ENCODE peak calls at places on chromosomes 4 and X, in eight cellular contexts. Q, F, S, E, H, O, M and K are unnamed samples.

GRCh38 chr4:5618051-5619010 is 90.0 kb downstream of the EVC2 start:
- DNase-seq in Q (no peak), F (no peak), S (no peak), E (no peak), H (no peak), O (no peak), M (no peak), K (no peak)

GRCh38 chrX:153882086-153882498 is 3.9 kb downstream of the L1CAM start:
- DNase-seq in Q (no peak), F (no peak), S (no peak), E (no peak), H (no peak), O (no peak), M (no peak), K (no peak)

GRCh38 chr4:85741921-85742591 is 267.1 kb downstream of the ARHGAP24 start:
- DNase-seq in Q (no peak), F (no peak), S (no peak), E (no peak), H (no peak), O (no peak), M (no peak), K (no peak)

GRCh38 chr4:168866635-168867034 is 143.4 kb downstream of the CBR4 start:
- DNase-seq in Q (no peak), F (no peak), S (no peak), E (no peak), H (no peak), O (no peak), M (no peak), K (no peak)

GRCh38 chr4:143406523-143406922 is 69.8 kb downstream of the GAB1 start:
- DNase-seq in Q (no peak), F (no peak), S (peak), E (peak), H (no peak), O (peak), M (no peak), K (no peak)

GRCh38 chr4:171650543-171650942 is 162.7 kb upstream of the GALNTL6 start:
- DNase-seq in Q (no peak), F (no peak), S (no peak), E (no peak), H (no peak), O (no peak), M (no peak), K (no peak)

GRCh38 chrX:110985470-110985869 is 110.5 kb upstream of the PAK3 start:
- DNase-seq in Q (no peak), F (no peak), S (no peak), E (no peak), H (no peak), O (no peak), M (no peak), K (no peak)

GRCh38 chr4:112589207-112589606 is 47.5 kb downstream of the ZGRF1 start:
- DNase-seq in Q (no peak), F (no peak), S (no peak), E (peak), H (peak), O (no peak), M (no peak), K (no peak)

GRCh38 chr4:20393486-20394100 is 141.9 kb downstream of the SLIT2 start:
- DNase-seq in Q (no peak), F (no peak), S (no peak), E (peak), H (no peak), O (no peak), M (no peak), K (no peak)

GRCh38 chr4:133402616-133403015 is 253.5 kb downstream of the PCDH10 start:
- DNase-seq in Q (no peak), F (no peak), S (no peak), E (no peak), H (no peak), O (no peak), M (no peak), K (no peak)

GRCh38 chr4:159193256-159193655 is 90.4 kb downstream of the RAPGEF2 start:
- DNase-seq in Q (no peak), F (no peak), S (no peak), E (no peak), H (no peak), O (no peak), M (no peak), K (no peak)

GRCh38 chr4:114890773-114891172 is 222.6 kb downstream of the NDST4 start:
- DNase-seq in Q (no peak), F (no peak), S (no peak), E (no peak), H (no peak), O (no peak), M (no peak), K (no peak)

GRCh38 chr4:129641179-129641578 is 545.2 kb downstream of the C4orf33 start:
- DNase-seq in Q (no peak), F (peak), S (no peak), E (peak), H (peak), O (peak), M (no peak), K (peak)

GRCh38 chr4:48483006-48483776 is at the start of gene SLC10A4:
- DNase-seq in Q (no peak), F (no peak), S (no peak), E (no peak), H (no peak), O (no peak), M (no peak), K (peak)

GRCh38 chr4:170259631-170260153 is 169.9 kb upstream of the AADAT start:
- DNase-seq in Q (peak), F (peak), S (peak), E (peak), H (peak), O (peak), M (no peak), K (peak)

GRCh38 chrX:26845051-26845450 is 618.1 kb downstream of the PPP4R3C start:
- DNase-seq in Q (no peak), F (no peak), S (no peak), E (peak), H (no peak), O (no peak), M (no peak), K (no peak)

GRCh38 chrX:46573896-46574336 is 351 bp downstream of the CHST7 start:
- DNase-seq in Q (peak), F (no peak), S (peak), E (peak), H (no peak), O (peak), M (peak), K (peak)

GRCh38 chr4:145781306-145781705 is 101.4 kb downstream of the C4orf51 start:
- DNase-seq in Q (no peak), F (no peak), S (no peak), E (no peak), H (no peak), O (no peak), M (no peak), K (no peak)

GRCh38 chrX:49186125-49187027 is at the start of gene PRICKLE3:
- DNase-seq in Q (peak), F (no peak), S (peak), E (peak), H (no peak), O (peak), M (no peak), K (peak)

GRCh38 chr4:15065516-15065915 is 63.2 kb downstream of the CPEB2 start:
- DNase-seq in Q (no peak), F (no peak), S (no peak), E (no peak), H (no peak), O (no peak), M (no peak), K (no peak)

GRCh38 chr4:160247091-160247656 is 1144.3 kb downstream of the RAPGEF2 start:
- DNase-seq in Q (no peak), F (no peak), S (no peak), E (no peak), H (no peak), O (no peak), M (no peak), K (no peak)

GRCh38 chr4:122218762-122219161 is 66.6 kb downstream of the BLTP1 start:
- DNase-seq in Q (no peak), F (no peak), S (no peak), E (peak), H (no peak), O (no peak), M (no peak), K (no peak)

GRCh38 chr4:3783691-3784306 is 17.6 kb downstream of the ADRA2C start:
- DNase-seq in Q (no peak), F (no peak), S (no peak), E (no peak), H (no peak), O (no peak), M (no peak), K (no peak)
- TF ChIP-seq CTCF in Q (no peak), F (peak), S (peak), E (no peak), H (peak), O (no peak), M (no peak), K (peak)

DNA sequence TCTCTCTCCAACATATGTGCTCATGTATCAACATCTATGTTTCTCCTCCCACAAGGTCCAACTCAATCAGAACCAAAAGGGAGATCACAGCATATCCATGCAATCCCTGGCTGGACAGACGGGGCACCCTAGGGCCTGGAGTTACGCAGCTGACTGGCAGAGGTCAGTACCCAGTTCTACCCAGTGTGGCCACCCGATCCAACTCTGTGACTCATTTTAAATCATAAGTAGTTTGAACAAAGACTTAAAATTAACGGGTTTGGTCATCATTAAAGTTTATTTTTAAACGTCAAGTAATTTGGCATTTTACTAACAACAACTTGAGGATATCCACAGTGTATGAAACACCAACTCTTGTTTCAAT is 59.5 kb downstream of the APBB2 start:
- DNase-seq in Q (no peak), F (no peak), S (no peak), E (peak), H (no peak), O (no peak), M (no peak), K (no peak)
- TF ChIP-seq CTCF in Q (no peak), F (no peak), S (no peak), E (no peak), H (no peak), O (no peak), M (no peak), K (no peak)

DNA sequence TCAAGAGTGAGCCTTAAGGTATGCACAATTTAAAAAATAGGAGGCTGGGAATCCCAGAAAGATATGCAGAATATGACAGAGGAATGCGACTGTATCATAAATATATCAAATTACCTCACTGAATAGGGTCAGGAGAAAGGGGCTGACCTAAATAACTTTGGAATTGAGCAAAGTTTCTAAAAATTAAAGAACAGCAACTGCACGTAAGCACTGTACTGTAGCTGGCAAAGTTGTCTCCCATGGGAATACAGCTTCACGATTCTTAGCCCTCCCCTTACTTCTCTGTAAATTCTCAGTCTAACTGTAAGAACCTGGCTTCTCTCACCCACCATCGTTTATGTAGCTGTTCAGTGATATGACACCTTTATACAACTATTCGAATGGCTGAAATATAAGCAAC is 397.3 kb upstream of the ZFP42 start:
- DNase-seq in Q (no peak), F (no peak), S (no peak), E (peak), H (no peak), O (no peak), M (no peak), K (no peak)
- TF ChIP-seq CTCF in Q (no peak), F (no peak), S (no peak), E (no peak), H (no peak), O (no peak), M (no peak), K (no peak)

DNA sequence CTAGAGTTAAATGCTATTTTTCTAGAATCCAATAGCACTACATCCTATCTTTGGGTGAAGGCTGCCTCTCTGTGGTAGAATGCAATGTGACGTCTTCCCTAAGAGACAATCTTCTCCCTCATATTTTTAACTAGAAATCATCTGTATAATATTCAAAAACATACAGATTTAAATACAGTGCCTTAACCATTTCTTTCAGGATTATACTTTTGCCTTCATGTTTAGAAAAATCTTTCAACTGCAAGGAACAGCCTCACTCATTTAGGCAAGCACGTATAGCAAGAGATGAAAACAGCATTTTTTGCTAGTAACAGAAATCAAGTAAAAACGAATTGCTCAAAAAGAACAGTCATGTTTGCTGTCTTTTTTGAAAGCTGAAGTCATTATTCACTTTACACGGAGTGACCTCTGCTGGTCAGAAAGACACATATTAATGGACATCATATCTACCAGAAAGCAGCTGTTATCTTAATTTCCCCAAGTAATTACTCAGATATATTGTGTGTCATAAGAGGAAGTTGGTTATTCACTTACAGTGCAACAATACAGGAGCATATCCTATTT is 422.3 kb downstream of the STPG2 start:
- DNase-seq in Q (no peak), F (no peak), S (no peak), E (peak), H (no peak), O (no peak), M (no peak), K (no peak)
- TF ChIP-seq CTCF in Q (no peak), F (no peak), S (no peak), E (peak), H (no peak), O (no peak), M (no peak), K (peak)

DNA sequence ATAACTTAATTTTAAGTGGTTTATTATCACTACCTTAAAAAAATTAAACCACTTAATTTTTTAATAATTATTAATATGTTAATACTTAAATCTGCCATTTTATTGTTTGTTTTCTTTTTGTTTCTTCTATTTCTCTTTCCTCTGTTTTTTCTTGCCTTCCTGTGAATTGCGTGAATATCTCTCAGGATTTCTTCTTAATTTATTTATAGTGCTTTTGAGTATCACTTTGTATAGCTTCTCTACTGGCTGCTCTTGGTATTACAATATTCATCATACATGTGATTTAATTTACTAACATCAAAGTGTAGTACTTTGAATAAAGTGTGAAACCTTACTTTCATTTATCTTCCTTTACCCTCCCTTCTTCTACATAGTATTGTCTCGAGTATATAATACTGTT is 349.5 kb upstream of the CPXCR1 start:
- DNase-seq in Q (no peak), F (no peak), S (no peak), E (no peak), H (no peak), O (no peak), M (no peak), K (no peak)
- TF ChIP-seq CTCF in Q (no peak), F (no peak), S (no peak), E (no peak), H (no peak), O (no peak), M (no peak), K (peak)

DNA sequence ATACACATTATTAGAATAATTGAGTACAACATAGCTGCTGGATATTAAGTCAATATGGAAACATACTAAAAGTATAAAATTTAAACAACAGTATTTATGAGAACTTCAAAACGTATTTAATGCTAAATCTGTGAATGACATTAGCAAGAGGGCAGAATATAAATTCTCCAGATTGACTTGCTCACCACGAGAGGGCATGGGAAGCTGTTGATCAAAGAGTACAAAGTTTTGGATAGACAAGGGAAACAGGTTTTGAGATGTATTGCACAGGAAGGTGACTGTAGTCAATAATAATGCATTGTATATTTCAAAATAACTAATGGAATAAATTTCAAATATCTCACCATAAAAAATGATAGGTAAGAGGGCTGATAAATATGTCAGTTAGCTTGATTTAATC is 768.2 kb downstream of the CENPC start:
- DNase-seq in Q (no peak), F (no peak), S (no peak), E (no peak), H (no peak), O (no peak), M (no peak), K (no peak)
- TF ChIP-seq CTCF in Q (no peak), F (no peak), S (no peak), E (no peak), H (no peak), O (no peak), M (no peak), K (no peak)

GRCh38 chrX:12702509-12703091 is 88.6 kb upstream of the PRPS2 start:
- DNase-seq in Q (no peak), F (no peak), S (no peak), E (peak), H (no peak), O (no peak), M (no peak), K (no peak)
- TF ChIP-seq CTCF in Q (no peak), F (peak), S (no peak), E (peak), H (peak), O (no peak), M (no peak), K (peak)

GRCh38 chrX:135193740-135194139 is 22.5 kb upstream of the CT55 start:
- DNase-seq in Q (no peak), F (no peak), S (no peak), E (no peak), H (no peak), O (no peak), M (no peak), K (no peak)

GRCh38 chrX:135200297-135200696 is 29.1 kb upstream of the CT55 start:
- DNase-seq in Q (no peak), F (no peak), S (no peak), E (no peak), H (no peak), O (no peak), M (no peak), K (no peak)

GRCh38 chrX:135191838-135192237 is 20.6 kb upstream of the CT55 start:
- DNase-seq in Q (no peak), F (no peak), S (no peak), E (no peak), H (no peak), O (no peak), M (no peak), K (no peak)

DNA sequence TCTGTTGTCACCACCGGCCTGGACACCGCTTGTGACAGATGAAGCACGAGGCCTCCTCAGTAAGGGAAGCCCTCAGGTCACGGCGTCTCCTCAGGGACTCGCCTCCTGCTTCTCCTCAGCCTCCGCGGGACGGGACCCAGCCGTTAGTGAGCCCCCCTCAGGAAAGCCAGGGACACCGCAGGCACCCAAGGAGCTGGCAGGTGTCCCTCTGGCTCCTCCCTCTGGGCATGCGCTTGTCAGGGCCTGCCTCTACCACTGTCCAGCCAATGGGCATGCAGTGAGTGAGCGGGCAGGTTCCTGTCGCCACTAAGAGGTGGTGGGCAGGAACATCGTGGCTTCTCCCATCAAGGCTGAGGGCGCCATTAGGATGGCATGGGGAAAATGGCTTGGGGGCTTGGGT is 23.5 kb upstream of the CT55 start:
- DNase-seq in Q (no peak), F (no peak), S (no peak), E (no peak), H (no peak), O (no peak), M (no peak), K (no peak)
- TF ChIP-seq CTCF in Q (no peak), F (no peak), S (no peak), E (no peak), H (no peak), O (no peak), M (no peak), K (no peak)

GRCh38 chr4:66694716-66695115 is 850.6 kb downstream of the CENPC start:
- DNase-seq in Q (no peak), F (no peak), S (no peak), E (no peak), H (no peak), O (no peak), M (no peak), K (no peak)

GRCh38 chr4:66687393-66687971 is 857.8 kb downstream of the CENPC start:
- DNase-seq in Q (no peak), F (no peak), S (no peak), E (no peak), H (no peak), O (no peak), M (no peak), K (no peak)

GRCh38 chr4:66688674-66689073 is 856.6 kb downstream of the CENPC start:
- DNase-seq in Q (no peak), F (no peak), S (no peak), E (peak), H (no peak), O (no peak), M (no peak), K (no peak)

GRCh38 chr4:66693694-66694093 is 851.6 kb downstream of the CENPC start:
- DNase-seq in Q (no peak), F (no peak), S (no peak), E (no peak), H (no peak), O (no peak), M (no peak), K (no peak)

DNA sequence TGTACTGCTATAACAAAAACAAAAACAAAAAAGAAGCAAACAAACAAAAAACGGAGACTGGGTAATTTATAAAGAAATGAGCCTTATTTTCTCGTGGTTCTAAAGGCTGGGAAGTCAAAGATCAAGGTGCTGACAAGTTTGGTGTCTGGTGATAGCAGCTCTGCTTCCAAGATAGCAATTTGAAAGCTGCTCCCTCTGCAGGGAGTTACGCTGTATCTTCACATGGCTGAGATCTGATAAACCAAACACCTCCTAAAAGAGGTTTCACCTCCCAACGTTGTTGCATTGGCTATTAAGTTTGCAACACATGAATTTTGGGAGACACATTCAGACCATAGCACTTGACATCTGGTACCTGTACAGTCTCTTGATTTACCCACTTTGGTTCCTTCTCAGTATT is 854.2 kb downstream of the CENPC start:
- DNase-seq in Q (no peak), F (no peak), S (no peak), E (no peak), H (no peak), O (no peak), M (no peak), K (no peak)
- TF ChIP-seq CTCF in Q (no peak), F (no peak), S (no peak), E (no peak), H (no peak), O (no peak), M (no peak), K (no peak)